ENCODE peak calls at places on chromosomes 2 and 18, in six cellular contexts. One of them, this sample, is unnamed.

GRCh38 chr2:232658217-232658785 is 24.9 kb downstream of the EFHD1 start:
- DNase-seq in GM23338: peak
- DNase-seq in MM.1S: peak
- DNase-seq in heart right ventricle: no peak
- DNase-seq in left ventricle myocardium inferior: no peak
- DNase-seq in foreskin fibroblast: no peak
- DNase-seq in this sample: no peak

GRCh38 chr18:46700026-46700425 is 43.0 kb upstream of the LOXHD1 start:
- DNase-seq in GM23338: no peak
- DNase-seq in MM.1S: no peak
- DNase-seq in heart right ventricle: no peak
- DNase-seq in left ventricle myocardium inferior: no peak
- DNase-seq in foreskin fibroblast: no peak
- DNase-seq in this sample: no peak

GRCh38 chr2:189015378-189015777 is 41.2 kb downstream of the COL3A1 start:
- DNase-seq in GM23338: peak
- DNase-seq in MM.1S: no peak
- DNase-seq in heart right ventricle: no peak
- DNase-seq in left ventricle myocardium inferior: no peak
- DNase-seq in foreskin fibroblast: no peak
- DNase-seq in this sample: no peak

GRCh38 chr2:88049601-88050000 is 6.0 kb downstream of the KRCC1 start:
- DNase-seq in GM23338: no peak
- DNase-seq in MM.1S: no peak
- DNase-seq in heart right ventricle: no peak
- DNase-seq in left ventricle myocardium inferior: no peak
- DNase-seq in foreskin fibroblast: no peak
- DNase-seq in this sample: no peak

GRCh38 chr2:26740890-26741302 is 23.2 kb upstream of the SLC35F6 start:
- DNase-seq in GM23338: peak
- DNase-seq in MM.1S: peak
- DNase-seq in heart right ventricle: no peak
- DNase-seq in left ventricle myocardium inferior: no peak
- DNase-seq in foreskin fibroblast: no peak
- DNase-seq in this sample: peak

GRCh38 chr2:26458365-26459042 is 19.4 kb downstream of the OTOF start:
- DNase-seq in GM23338: no peak
- DNase-seq in MM.1S: no peak
- DNase-seq in heart right ventricle: no peak
- DNase-seq in left ventricle myocardium inferior: no peak
- DNase-seq in foreskin fibroblast: no peak
- DNase-seq in this sample: no peak

GRCh38 chr2:127486247-127486912 is 39.9 kb downstream of the IWS1 start:
- DNase-seq in GM23338: no peak
- DNase-seq in MM.1S: no peak
- DNase-seq in heart right ventricle: no peak
- DNase-seq in left ventricle myocardium inferior: no peak
- DNase-seq in foreskin fibroblast: no peak
- DNase-seq in this sample: no peak

GRCh38 chr2:191688934-191689695 is 11.2 kb downstream of the NABP1 start:
- DNase-seq in GM23338: peak
- DNase-seq in MM.1S: no peak
- DNase-seq in heart right ventricle: no peak
- DNase-seq in left ventricle myocardium inferior: no peak
- DNase-seq in foreskin fibroblast: peak
- DNase-seq in this sample: no peak

GRCh38 chr18:7754258-7754657 is 187.1 kb downstream of the PTPRM start:
- DNase-seq in GM23338: no peak
- DNase-seq in MM.1S: no peak
- DNase-seq in heart right ventricle: no peak
- DNase-seq in left ventricle myocardium inferior: no peak
- DNase-seq in foreskin fibroblast: no peak
- DNase-seq in this sample: no peak

GRCh38 chr2:101788995-101789970 is 91.8 kb downstream of the MAP4K4 start:
- DNase-seq in GM23338: no peak
- DNase-seq in MM.1S: no peak
- DNase-seq in heart right ventricle: no peak
- DNase-seq in left ventricle myocardium inferior: no peak
- DNase-seq in foreskin fibroblast: no peak
- DNase-seq in this sample: no peak

GRCh38 chr18:55351220-55351619 is 236.8 kb downstream of the TCF4 start:
- DNase-seq in GM23338: no peak
- DNase-seq in MM.1S: no peak
- DNase-seq in heart right ventricle: no peak
- DNase-seq in left ventricle myocardium inferior: no peak
- DNase-seq in foreskin fibroblast: no peak
- DNase-seq in this sample: no peak

GRCh38 chr2:240885566-240885965 is 10.4 kb downstream of the MAB21L4 start:
- DNase-seq in GM23338: no peak
- DNase-seq in MM.1S: no peak
- DNase-seq in heart right ventricle: no peak
- DNase-seq in left ventricle myocardium inferior: no peak
- DNase-seq in foreskin fibroblast: no peak
- DNase-seq in this sample: no peak

GRCh38 chr2:54891901-54892300 is 158.3 kb downstream of the RTN4 start:
- DNase-seq in GM23338: no peak
- DNase-seq in MM.1S: no peak
- DNase-seq in heart right ventricle: no peak
- DNase-seq in left ventricle myocardium inferior: no peak
- DNase-seq in foreskin fibroblast: no peak
- DNase-seq in this sample: no peak

GRCh38 chr18:34322365-34323289 is 97.9 kb upstream of the NOL4 start:
- DNase-seq in GM23338: peak
- DNase-seq in MM.1S: peak
- DNase-seq in heart right ventricle: peak
- DNase-seq in left ventricle myocardium inferior: peak
- DNase-seq in foreskin fibroblast: peak
- DNase-seq in this sample: peak

GRCh38 chr18:48314694-48315093 is 94.5 kb downstream of the ZBTB7C start:
- DNase-seq in GM23338: peak
- DNase-seq in MM.1S: no peak
- DNase-seq in heart right ventricle: no peak
- DNase-seq in left ventricle myocardium inferior: no peak
- DNase-seq in foreskin fibroblast: no peak
- DNase-seq in this sample: no peak

GRCh38 chr18:23826850-23827620 is 137.8 kb downstream of the LAMA3 start:
- DNase-seq in GM23338: no peak
- DNase-seq in MM.1S: no peak
- DNase-seq in heart right ventricle: no peak
- DNase-seq in left ventricle myocardium inferior: no peak
- DNase-seq in foreskin fibroblast: peak
- DNase-seq in this sample: no peak

GRCh38 chr18:23824235-23824634 is 135.0 kb downstream of the LAMA3 start:
- DNase-seq in GM23338: no peak
- DNase-seq in MM.1S: no peak
- DNase-seq in heart right ventricle: no peak
- DNase-seq in left ventricle myocardium inferior: no peak
- DNase-seq in foreskin fibroblast: no peak
- DNase-seq in this sample: no peak

GRCh38 chr18:23825978-23826405 is 136.7 kb downstream of the LAMA3 start:
- DNase-seq in GM23338: no peak
- DNase-seq in MM.1S: no peak
- DNase-seq in heart right ventricle: no peak
- DNase-seq in left ventricle myocardium inferior: peak
- DNase-seq in foreskin fibroblast: peak
- DNase-seq in this sample: peak

GRCh38 chr18:23824704-23825103 is 135.5 kb downstream of the LAMA3 start:
- DNase-seq in GM23338: no peak
- DNase-seq in MM.1S: no peak
- DNase-seq in heart right ventricle: no peak
- DNase-seq in left ventricle myocardium inferior: no peak
- DNase-seq in foreskin fibroblast: no peak
- DNase-seq in this sample: no peak

GRCh38 chr18:23825496-23825895 is 136.2 kb downstream of the LAMA3 start:
- DNase-seq in GM23338: no peak
- DNase-seq in MM.1S: no peak
- DNase-seq in heart right ventricle: no peak
- DNase-seq in left ventricle myocardium inferior: no peak
- DNase-seq in foreskin fibroblast: no peak
- DNase-seq in this sample: no peak
- TF ChIP-seq CTCF in GM23338: no peak
- TF ChIP-seq CTCF in MM.1S: no peak
- TF ChIP-seq CTCF in heart right ventricle: no peak
- TF ChIP-seq CTCF in left ventricle myocardium inferior: no peak
- TF ChIP-seq CTCF in foreskin fibroblast: no peak
- TF ChIP-seq CTCF in this sample: no peak

GRCh38 chr2:71806432-71806831 is 341.2 kb downstream of the CYP26B1 start:
- DNase-seq in GM23338: no peak
- DNase-seq in MM.1S: no peak
- DNase-seq in heart right ventricle: no peak
- DNase-seq in left ventricle myocardium inferior: no peak
- DNase-seq in foreskin fibroblast: no peak
- DNase-seq in this sample: no peak

GRCh38 chr2:71802556-71802955 is 345.1 kb downstream of the CYP26B1 start:
- DNase-seq in GM23338: no peak
- DNase-seq in MM.1S: no peak
- DNase-seq in heart right ventricle: no peak
- DNase-seq in left ventricle myocardium inferior: no peak
- DNase-seq in foreskin fibroblast: no peak
- DNase-seq in this sample: peak

GRCh38 chr2:71803398-71803797 is 344.3 kb downstream of the CYP26B1 start:
- DNase-seq in GM23338: no peak
- DNase-seq in MM.1S: no peak
- DNase-seq in heart right ventricle: no peak
- DNase-seq in left ventricle myocardium inferior: no peak
- DNase-seq in foreskin fibroblast: no peak
- DNase-seq in this sample: no peak

GRCh38 chr2:71801969-71802368 is 345.7 kb downstream of the CYP26B1 start:
- DNase-seq in GM23338: peak
- DNase-seq in MM.1S: no peak
- DNase-seq in heart right ventricle: peak
- DNase-seq in left ventricle myocardium inferior: peak
- DNase-seq in foreskin fibroblast: peak
- DNase-seq in this sample: peak

DNA sequence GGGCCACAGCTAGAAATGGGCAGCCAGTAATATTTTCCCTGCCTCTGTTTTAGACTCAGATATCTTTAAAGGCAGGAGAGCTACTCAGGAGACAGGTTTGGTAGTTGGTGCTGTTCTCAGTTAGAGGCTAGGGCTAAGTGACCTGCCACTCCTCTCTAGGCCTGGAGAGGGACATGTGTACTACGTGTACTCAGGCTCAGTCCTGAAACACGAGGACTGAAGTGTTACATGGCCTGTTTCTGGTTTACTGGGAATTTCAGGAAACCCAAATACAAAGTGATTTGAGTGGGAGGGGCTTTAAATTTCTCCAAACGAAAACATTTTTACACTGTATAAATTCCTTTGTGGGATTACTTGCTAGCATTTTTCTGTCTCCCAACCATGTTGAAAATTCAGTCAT is 343.4 kb downstream of the CYP26B1 start:
- DNase-seq in GM23338: peak
- DNase-seq in MM.1S: no peak
- DNase-seq in heart right ventricle: no peak
- DNase-seq in left ventricle myocardium inferior: no peak
- DNase-seq in foreskin fibroblast: no peak
- DNase-seq in this sample: peak
- TF ChIP-seq CTCF in GM23338: no peak
- TF ChIP-seq CTCF in MM.1S: no peak
- TF ChIP-seq CTCF in heart right ventricle: peak
- TF ChIP-seq CTCF in left ventricle myocardium inferior: peak
- TF ChIP-seq CTCF in foreskin fibroblast: peak
- TF ChIP-seq CTCF in this sample: no peak

GRCh38 chr2:18267501-18267900 is 293.0 kb downstream of the RDH14 start:
- DNase-seq in GM23338: no peak
- DNase-seq in MM.1S: no peak
- DNase-seq in heart right ventricle: no peak
- DNase-seq in left ventricle myocardium inferior: no peak
- DNase-seq in foreskin fibroblast: no peak
- DNase-seq in this sample: no peak

GRCh38 chr2:18268400-18268799 is 292.1 kb downstream of the RDH14 start:
- DNase-seq in GM23338: no peak
- DNase-seq in MM.1S: no peak
- DNase-seq in heart right ventricle: no peak
- DNase-seq in left ventricle myocardium inferior: no peak
- DNase-seq in foreskin fibroblast: peak
- DNase-seq in this sample: no peak

GRCh38 chr2:18265614-18266013 is 294.8 kb downstream of the RDH14 start:
- DNase-seq in GM23338: no peak
- DNase-seq in MM.1S: no peak
- DNase-seq in heart right ventricle: no peak
- DNase-seq in left ventricle myocardium inferior: no peak
- DNase-seq in foreskin fibroblast: no peak
- DNase-seq in this sample: no peak

GRCh38 chr2:18262601-18263000 is 297.9 kb downstream of the RDH14 start:
- DNase-seq in GM23338: no peak
- DNase-seq in MM.1S: no peak
- DNase-seq in heart right ventricle: no peak
- DNase-seq in left ventricle myocardium inferior: no peak
- DNase-seq in foreskin fibroblast: no peak
- DNase-seq in this sample: no peak

DNA sequence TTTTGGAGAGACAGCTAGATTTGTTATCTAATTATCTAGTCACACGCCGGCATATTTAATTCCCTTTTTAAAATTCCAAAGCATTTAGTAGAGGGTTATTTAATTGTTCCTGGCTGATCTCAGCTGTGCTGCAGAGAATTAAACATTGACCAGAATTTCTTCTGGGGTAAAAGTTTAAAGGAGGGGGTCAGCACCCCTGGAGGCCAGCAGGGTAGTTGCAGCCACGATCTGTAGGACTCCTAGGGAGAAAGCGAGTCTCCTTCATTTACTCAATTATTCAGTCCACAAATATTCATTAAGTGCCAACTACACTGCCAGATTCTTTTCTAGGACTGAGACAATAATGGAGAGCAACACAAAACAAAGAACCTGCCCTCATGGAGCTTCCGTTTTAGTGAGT is 294.3 kb downstream of the RDH14 start:
- DNase-seq in GM23338: peak
- DNase-seq in MM.1S: no peak
- DNase-seq in heart right ventricle: no peak
- DNase-seq in left ventricle myocardium inferior: no peak
- DNase-seq in foreskin fibroblast: no peak
- DNase-seq in this sample: no peak
- TF ChIP-seq CTCF in GM23338: peak
- TF ChIP-seq CTCF in MM.1S: peak
- TF ChIP-seq CTCF in heart right ventricle: no peak
- TF ChIP-seq CTCF in left ventricle myocardium inferior: no peak
- TF ChIP-seq CTCF in foreskin fibroblast: peak
- TF ChIP-seq CTCF in this sample: no peak

GRCh38 chr2:40820319-40820718 is 368.4 kb upstream of the SLC8A1 start:
- DNase-seq in GM23338: no peak
- DNase-seq in MM.1S: no peak
- DNase-seq in heart right ventricle: no peak
- DNase-seq in left ventricle myocardium inferior: no peak
- DNase-seq in foreskin fibroblast: no peak
- DNase-seq in this sample: no peak
- TF ChIP-seq CTCF in GM23338: no peak
- TF ChIP-seq CTCF in MM.1S: peak
- TF ChIP-seq CTCF in heart right ventricle: no peak
- TF ChIP-seq CTCF in left ventricle myocardium inferior: peak
- TF ChIP-seq CTCF in foreskin fibroblast: no peak
- TF ChIP-seq CTCF in this sample: no peak

This sample was measured in testis.